ENCODE peak calls at places on chromosome 3, in nine cellular contexts. I is neuronal stem cell, V is body of pancreas, A is ascending aorta, G is aorta, D is neural progenitor cell, S is MM.1S, E is cardiac muscle cell, O is mesendoderm. F is an unnamed sample. For H3K4me1, the result is how much of the 10 kb centered on the place peaks cover.

GRCh38 chr3:175914785-175915184 is 1055.7 kb downstream of the NAALADL2 start:
- DNase-seq in I (no peak), V (no peak), A (no peak), G (no peak), D (no peak), S (peak), E (peak), O (no peak), F (no peak)

GRCh38 chr3:126478581-126479310 is 3.1 kb upstream of the ZXDC start:
- DNase-seq in I (no peak), V (no peak), A (no peak), G (peak), D (no peak), S (no peak), E (no peak), O (no peak), F (no peak)

GRCh38 chr3:49357466-49358216 is 512 bp downstream of the GPX1 start:
- DNase-seq in I (peak), V (peak), A (peak), G (peak), D (peak), S (no peak), E (peak), O (peak), F (no peak)

GRCh38 chr3:47323431-47324277 is 40.9 kb downstream of the KLHL18 start:
- DNase-seq in I (no peak), V (no peak), A (no peak), G (no peak), D (no peak), S (no peak), E (peak), O (peak), F (no peak)

GRCh38 chr3:176167272-176167671 is 1030.0 kb downstream of the TBL1XR1 start:
- DNase-seq in I (no peak), V (no peak), A (no peak), G (no peak), D (no peak), S (no peak), E (no peak), O (no peak), F (no peak)

GRCh38 chr3:158845748-158846350 is 44.0 kb downstream of the MFSD1 start:
- DNase-seq in I (peak), V (peak), A (no peak), G (no peak), D (peak), S (peak), E (peak), O (peak), F (no peak)

GRCh38 chr3:60323180-60323579 is 928.1 kb downstream of the FHIT start:
- DNase-seq in I (no peak), V (no peak), A (no peak), G (no peak), D (no peak), S (no peak), E (no peak), O (peak), F (no peak)

GRCh38 chr3:71262368-71263265 is 320.9 kb downstream of the FOXP1 start:
- DNase-seq in I (no peak), V (no peak), A (no peak), G (no peak), D (no peak), S (peak), E (no peak), O (no peak), F (no peak)

GRCh38 chr3:124800511-124801374 is 70.5 kb downstream of the UMPS start:
- DNase-seq in I (no peak), V (peak), A (no peak), G (peak), D (no peak), S (no peak), E (peak), O (no peak), F (no peak)

GRCh38 chr3:165259518-165260193 is 63.5 kb upstream of the SLITRK3 start:
- DNase-seq in I (no peak), V (peak), A (no peak), G (no peak), D (peak), S (no peak), E (peak), O (peak), F (no peak)

GRCh38 chr3:42839616-42840015 is 30.4 kb downstream of the ACKR2 start:
- DNase-seq in I (peak), V (peak), A (no peak), G (no peak), D (peak), S (peak), E (peak), O (peak), F (no peak)

GRCh38 chr3:129597792-129598381 is 8.6 kb downstream of the PLXND1 start:
- DNase-seq in I (no peak), V (no peak), A (no peak), G (no peak), D (peak), S (no peak), E (peak), O (peak), F (no peak)

GRCh38 chr3:11651900-11652299 is 8.2 kb upstream of the VGLL4 start:
- DNase-seq in I (no peak), V (no peak), A (no peak), G (no peak), D (peak), S (peak), E (peak), O (no peak), F (no peak)

GRCh38 chr3:49015072-49015471 is 3.3 kb downstream of the DALRD3 start:
- DNase-seq in I (no peak), V (no peak), A (no peak), G (no peak), D (no peak), S (no peak), E (no peak), O (no peak), F (no peak)

GRCh38 chr3:185916042-185916833 is 21.6 kb downstream of the TRA2B start:
- DNase-seq in I (no peak), V (no peak), A (no peak), G (no peak), D (no peak), S (no peak), E (no peak), O (no peak), F (no peak)

GRCh38 chr3:71201939-71202338 is 381.6 kb downstream of the FOXP1 start:
- DNase-seq in I (no peak), V (peak), A (peak), G (no peak), D (no peak), S (no peak), E (peak), O (peak), F (no peak)

GRCh38 chr3:58173670-58174472 is 36.9 kb downstream of the DNASE1L3 start:
- DNase-seq in I (no peak), V (peak), A (peak), G (no peak), D (peak), S (peak), E (peak), O (peak), F (no peak)

GRCh38 chr3:151169700-151170224 is 33.3 kb downstream of the GPR171 start:
- DNase-seq in I (no peak), V (peak), A (peak), G (no peak), D (no peak), S (peak), E (peak), O (no peak), F (no peak)

GRCh38 chr3:120432105-120432860 is 18.5 kb downstream of the FSTL1 start:
- DNase-seq in I (peak), V (no peak), A (peak), G (no peak), D (peak), S (no peak), E (peak), O (peak), F (peak)

GRCh38 chr3:88149146-88149515 is 628 bp upstream of the C3orf38 start:
- DNase-seq in I (no peak), V (no peak), A (no peak), G (no peak), D (peak), S (peak), E (no peak), O (peak), F (no peak)

DNA sequence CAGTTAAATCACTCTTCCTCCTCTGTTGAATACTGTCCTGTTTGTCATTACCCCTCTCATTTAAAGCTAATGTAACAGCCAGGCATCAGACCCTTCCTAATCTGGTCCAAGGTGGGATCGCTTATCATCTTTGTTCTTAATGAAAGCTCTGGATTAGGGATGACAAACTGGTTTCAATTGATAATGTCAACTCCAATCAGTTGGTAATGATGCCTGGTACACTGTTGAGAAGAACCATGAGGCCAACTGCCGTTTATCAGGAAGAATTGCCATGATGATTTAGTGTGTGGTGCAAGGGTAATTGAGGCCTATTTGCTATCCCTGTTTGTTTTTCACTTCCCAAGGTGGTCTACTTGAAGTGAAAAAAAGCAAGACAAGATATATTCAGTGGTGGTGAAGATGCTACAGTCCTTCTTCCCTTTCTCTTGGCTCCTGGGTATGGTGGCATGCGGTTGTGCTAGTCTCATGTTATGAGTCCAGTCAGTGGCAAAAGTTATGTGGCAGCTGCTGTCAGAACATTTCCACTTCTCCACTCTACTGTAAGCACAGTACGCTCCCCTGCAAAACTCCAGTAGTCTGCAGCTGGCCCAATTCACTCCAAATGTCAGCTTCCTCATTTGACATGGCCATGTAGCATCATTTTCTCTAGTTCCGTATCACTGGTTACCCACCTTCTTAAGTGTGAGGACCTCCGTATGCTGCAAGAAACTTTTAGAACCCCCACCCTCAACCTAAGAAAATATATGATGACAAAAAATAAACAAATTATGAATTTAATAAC is 72.5 kb downstream of the MORC1 start:
- DNase-seq in I (no peak), V (peak), A (no peak), G (no peak), D (no peak), S (no peak), E (no peak), O (no peak), F (no peak)
- H3K27ac ChIP-seq in I (no peak), V (no peak), A (no peak), G (no peak), D (no peak), S (no peak), E (no peak), O (no peak), F (no peak)

DNA sequence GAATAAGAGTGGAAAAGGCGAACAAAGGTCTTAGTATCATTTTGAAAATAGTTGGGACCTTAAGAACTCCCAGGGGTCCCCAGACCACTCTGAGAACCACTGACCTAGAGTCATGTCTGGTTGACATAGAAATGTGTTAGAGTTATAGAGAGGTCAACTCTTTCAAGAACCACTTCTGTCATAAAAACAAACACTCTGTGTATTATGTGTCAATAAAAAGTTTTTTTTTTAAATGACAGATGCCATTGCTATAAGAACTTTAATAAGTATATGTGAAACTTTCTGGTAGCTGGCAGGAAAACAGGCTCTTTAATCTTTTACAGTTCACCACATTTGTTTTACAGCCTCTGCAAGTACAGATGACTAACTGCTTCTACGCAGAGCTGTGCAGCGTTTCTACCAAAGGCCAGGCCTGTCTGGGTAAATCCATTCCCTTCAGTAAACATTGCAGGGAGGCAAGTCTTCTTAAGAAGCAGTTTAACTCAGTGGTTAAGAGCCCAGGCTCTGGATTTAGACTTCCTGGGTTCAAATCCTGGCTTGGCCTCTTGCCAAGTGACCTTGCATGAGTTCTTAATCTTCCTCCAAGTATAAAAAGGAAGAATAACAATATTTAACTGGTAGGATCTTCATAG is 56.6 kb downstream of the RFTN1 start:
- DNase-seq in I (no peak), V (no peak), A (no peak), G (no peak), D (no peak), S (no peak), E (peak), O (no peak), F (no peak)
- H3K4me1 ChIP-seq in I (under half), V (under half), A (under half), G (under half), D (under half), S (under half), E (under half), O (under half), F (under half)

GRCh38 chr3:31142543-31142942 is 248.1 kb upstream of the GADL1 start:
- DNase-seq in I (no peak), V (no peak), A (no peak), G (no peak), D (no peak), S (no peak), E (no peak), O (no peak), F (no peak)

GRCh38 chr3:31145062-31145461 is 250.6 kb upstream of the GADL1 start:
- DNase-seq in I (no peak), V (no peak), A (no peak), G (no peak), D (no peak), S (no peak), E (no peak), O (no peak), F (no peak)

GRCh38 chr3:31142139-31142538 is 247.7 kb upstream of the GADL1 start:
- DNase-seq in I (no peak), V (no peak), A (no peak), G (no peak), D (no peak), S (no peak), E (no peak), O (no peak), F (no peak)

GRCh38 chr3:31137718-31138465 is 243.4 kb upstream of the GADL1 start:
- DNase-seq in I (no peak), V (no peak), A (no peak), G (no peak), D (no peak), S (no peak), E (no peak), O (no peak), F (no peak)

GRCh38 chr3:31140470-31140869 is 246.0 kb upstream of the GADL1 start:
- DNase-seq in I (no peak), V (no peak), A (no peak), G (no peak), D (no peak), S (no peak), E (no peak), O (no peak), F (no peak)
- H3K27ac ChIP-seq in I (no peak), V (no peak), A (no peak), G (no peak), D (no peak), S (no peak), E (no peak), O (no peak), F (no peak)

GRCh38 chr3:73448761-73449290 is 175.9 kb downstream of the PDZRN3 start:
- DNase-seq in I (no peak), V (no peak), A (no peak), G (no peak), D (no peak), S (peak), E (no peak), O (no peak), F (no peak)
- H3K4me1 ChIP-seq in I (under half), V (under half), A (under half), G (under half), D (under half), S (under half), E (under half), O (under half), F (under half)

DNA sequence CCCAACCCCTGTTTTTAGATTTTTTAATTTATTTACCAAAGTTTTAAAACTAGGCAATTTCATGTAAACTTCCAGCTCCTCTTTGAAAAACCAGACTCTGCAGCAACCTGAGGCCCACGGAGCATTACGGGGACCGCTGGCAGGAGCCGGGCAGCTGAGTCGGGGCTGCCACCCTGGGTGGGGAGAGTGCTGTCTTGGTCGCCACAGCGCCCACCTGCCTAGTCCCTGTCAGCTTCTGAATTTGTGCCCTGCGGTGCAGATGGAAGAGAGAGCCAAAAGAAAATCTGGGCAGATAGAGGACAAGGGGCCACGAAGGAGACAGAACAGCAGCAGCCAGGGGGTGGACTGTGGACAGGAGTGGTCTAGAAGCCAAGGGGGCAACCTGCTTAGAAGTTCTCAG is 34.6 kb downstream of the PXYLP1 start:
- DNase-seq in I (no peak), V (no peak), A (no peak), G (no peak), D (no peak), S (no peak), E (no peak), O (no peak), F (no peak)
- H3K27ac ChIP-seq in I (no peak), V (no peak), A (no peak), G (no peak), D (no peak), S (no peak), E (no peak), O (no peak), F (no peak)